ENCODE peak calls at places on chromosomes 12 and 14, in nine cellular contexts. K is IMR-90; G is WTC11; I is activated CD4-positive, alpha-beta T cell treated with anti-CD3 and anti-CD28 coated beads, Interleukin-2, amount 50 U/mL, for 1 hour; T is stimulated activated CD4-positive, alpha-beta T cell treated with anti-CD3 and anti-CD28 coated beads, Interleukin-2, amount 100 ng/mL, for 48 hours; H is OCI-LY7; N is fibroblast of pulmonary artery; Z is Right ventricle myocardium superior; F is NCI-H510A treated with DMSO at 0.1 percent for 48 hours. J is an unnamed sample.
A peak's percentile ranks its signal among the peaks of the same experiment; 100 is the strongest.

GRCh38 chr12:38904932-38905479 is 385 bp downstream of the CPNE8 start:
- DNase-seq in K (no peak), G (peak; percentile 65), I (peak; percentile 13), T (peak; percentile 32), H (no peak), N (peak; percentile 81), Z (peak; percentile 92), F (no peak), J (peak; percentile 82)

GRCh38 chr12:50600364-50600763 is 95.6 kb downstream of the DIP2B start:
- DNase-seq in K (no peak), G (no peak), I (no peak), T (no peak), H (no peak), N (no peak), Z (no peak), F (no peak), J (no peak)

GRCh38 chr12:107351716-107352115 is 258.4 kb upstream of the CRY1 start:
- DNase-seq in K (peak; percentile 36), G (no peak), I (no peak), T (no peak), H (no peak), N (no peak), Z (no peak), F (no peak), J (peak; percentile 59)

GRCh38 chr12:6932766-6933165 is 5.0 kb downstream of the ATN1 start:
- DNase-seq in K (no peak), G (no peak), I (no peak), T (no peak), H (no peak), N (no peak), Z (no peak), F (no peak), J (no peak)

GRCh38 chr12:5383961-5384360 is 47.9 kb upstream of the NTF3 start:
- DNase-seq in K (no peak), G (no peak), I (no peak), T (no peak), H (no peak), N (no peak), Z (no peak), F (no peak), J (no peak)

GRCh38 chr14:35211067-35211466 is 81.1 kb upstream of the PSMA6 start:
- DNase-seq in K (no peak), G (no peak), I (no peak), T (no peak), H (no peak), N (no peak), Z (no peak), F (no peak), J (no peak)

GRCh38 chr14:92759300-92759678 is 10.9 kb upstream of the LGMN start:
- DNase-seq in K (peak; percentile 49), G (peak; percentile 30), I (no peak), T (no peak), H (peak; percentile 39), N (peak; percentile 39), Z (no peak), F (peak; percentile 36), J (peak; percentile 82)

GRCh38 chr12:109680521-109681030 is 33.0 kb upstream of the FAM222A start:
- DNase-seq in K (no peak), G (no peak), I (no peak), T (no peak), H (no peak), N (no peak), Z (no peak), F (peak; percentile 52), J (no peak)

GRCh38 chr14:90517431-90517841 is 120.6 kb downstream of the CALM1 start:
- DNase-seq in K (no peak), G (no peak), I (no peak), T (no peak), H (no peak), N (no peak), Z (no peak), F (peak; percentile 73), J (no peak)

GRCh38 chr12:27999521-27999920 is 27.0 kb upstream of the PTHLH start:
- DNase-seq in K (peak; percentile 74), G (no peak), I (no peak), T (no peak), H (no peak), N (peak; percentile 49), Z (no peak), F (no peak), J (no peak)

GRCh38 chr14:99564903-99565259 is 39.1 kb downstream of the CCDC85C start:
- DNase-seq in K (no peak), G (no peak), I (no peak), T (no peak), H (no peak), N (no peak), Z (no peak), F (no peak), J (no peak)

GRCh38 chr12:20426191-20426590 is 57.9 kb downstream of the PDE3A start:
- DNase-seq in K (no peak), G (no peak), I (no peak), T (no peak), H (no peak), N (peak; percentile 71), Z (peak; percentile 58), F (no peak), J (no peak)

GRCh38 chr12:114096461-114096860 is 130.3 kb upstream of the RBM19 start:
- DNase-seq in K (peak; percentile 31), G (no peak), I (no peak), T (no peak), H (no peak), N (no peak), Z (no peak), F (no peak), J (no peak)

GRCh38 chr14:74414793-74415437 is 11.1 kb downstream of the SYNDIG1L start:
- DNase-seq in K (no peak), G (no peak), I (no peak), T (no peak), H (no peak), N (no peak), Z (no peak), F (no peak), J (no peak)

GRCh38 chr12:98733667-98734350 is 88.7 kb downstream of the APAF1 start:
- DNase-seq in K (peak; percentile 44), G (no peak), I (no peak), T (no peak), H (no peak), N (no peak), Z (no peak), F (no peak), J (no peak)

GRCh38 chr12:46406352-46407027 is 33.9 kb upstream of the SLC38A2 start:
- DNase-seq in K (no peak), G (no peak), I (no peak), T (no peak), H (no peak), N (peak; percentile 56), Z (no peak), F (no peak), J (peak; percentile 82)

GRCh38 chr14:61839452-61839851 is 77.2 kb downstream of the SNAPC1 start:
- DNase-seq in K (peak; percentile 72), G (no peak), I (no peak), T (no peak), H (no peak), N (peak; percentile 89), Z (no peak), F (no peak), J (peak; percentile 11)

GRCh38 chr12:47870175-47870781 is 34.5 kb downstream of the VDR start:
- DNase-seq in K (no peak), G (peak; percentile 68), I (no peak), T (no peak), H (peak; percentile 24), N (peak; percentile 29), Z (peak; percentile 75), F (no peak), J (peak; percentile 15)

GRCh38 chr12:45988259-45988658 is 2.1 kb downstream of the SCAF11 start:
- DNase-seq in K (peak; percentile 82), G (no peak), I (no peak), T (no peak), H (peak; percentile 12), N (no peak), Z (no peak), F (no peak), J (no peak)

GRCh38 chr12:20125259-20125919 is 242.9 kb upstream of the PDE3A start:
- DNase-seq in K (no peak), G (no peak), I (no peak), T (no peak), H (no peak), N (peak; percentile 59), Z (no peak), F (no peak), J (no peak)

GRCh38 chr12:587551-588322 is 75.5 kb downstream of the NINJ2 start:
- DNase-seq in K (no peak), G (no peak), I (no peak), T (no peak), H (no peak), N (no peak), Z (peak; percentile 2), F (no peak), J (no peak)

GRCh38 chr14:24249230-24250021 is 7.0 kb upstream of the TINF2 start:
- DNase-seq in K (no peak), G (no peak), I (no peak), T (no peak), H (no peak), N (no peak), Z (no peak), F (no peak), J (no peak)

GRCh38 chr14:54420478-54421116 is 20.6 kb downstream of the CNIH1 start:
- DNase-seq in K (peak; percentile 58), G (peak; percentile 59), I (peak; percentile 13), T (no peak), H (peak; percentile 35), N (peak; percentile 69), Z (no peak), F (peak; percentile 37), J (no peak)

GRCh38 chr12:27781680-27782079 is 1.6 kb upstream of the MANSC4 start:
- DNase-seq in K (peak; percentile 67), G (no peak), I (no peak), T (no peak), H (no peak), N (peak; percentile 64), Z (no peak), F (no peak), J (no peak)

GRCh38 chr12:113465808-113466769 is 5.6 kb downstream of the LHX5 start:
- DNase-seq in K (no peak), G (no peak), I (no peak), T (no peak), H (no peak), N (no peak), Z (no peak), F (no peak), J (no peak)